ENCODE peak calls at places on chromosomes 6 and 20, in four cellular contexts. C is GM12878, M is H1, I is HepG2. J is an unnamed sample.

GRCh38 chr6:134177753-134178229 is 125.4 kb upstream of the SLC2A12 start:
- DNase-seq in C (no peak), M (no peak), I (peak), J (no peak)

GRCh38 chr6:20952605-20953004 is 418.3 kb downstream of the CDKAL1 start:
- DNase-seq in C (no peak), I (peak), M (no peak), J (no peak)

GRCh38 chr20:10877345-10877744 is 203.5 kb upstream of the JAG1 start:
- DNase-seq in C (no peak), M (no peak), I (no peak), J (no peak)

GRCh38 chr6:147142684-147143245 is 61.5 kb upstream of the STXBP5 start:
- DNase-seq in C (no peak), I (no peak), M (no peak), J (no peak)

GRCh38 chr20:58652606-58653303 is 1.7 kb downstream of the STX16 start:
- DNase-seq in I (no peak), C (no peak), M (no peak), J (no peak)

GRCh38 chr6:134060491-134061106 is 8.2 kb upstream of the SLC2A12 start:
- DNase-seq in C (no peak), I (peak), M (no peak), J (no peak)

GRCh38 chr6:27078734-27079357 is 168.7 kb upstream of the PRSS16 start:
- DNase-seq in C (peak), I (peak), M (peak), J (peak)

GRCh38 chr6:142400495-142400894 is 98.7 kb downstream of the ADGRG6 start:
- DNase-seq in C (no peak), I (no peak), M (no peak), J (no peak)

GRCh38 chr6:155075938-155076337 is 80.8 kb downstream of the TIAM2 start:
- DNase-seq in I (no peak), C (no peak), M (no peak), J (no peak)

GRCh38 chr20:23407770-23408467 is 13.4 kb downstream of the NAPB start:
- DNase-seq in M (no peak), I (no peak), C (no peak), J (no peak)

GRCh38 chr20:33971147-33971775 is 22.4 kb upstream of the RALY start:
- DNase-seq in M (no peak), C (no peak), I (no peak), J (no peak)

GRCh38 chr20:23800865-23801264 is 25.7 kb downstream of the CST2 start:
- DNase-seq in I (no peak), M (no peak), C (no peak), J (no peak)

GRCh38 chr20:45426621-45427020 is 10.7 kb downstream of the PIGT start:
- DNase-seq in I (no peak), C (no peak), M (no peak), J (no peak)
- TF ChIP-seq YY1 in I (no peak), C (no peak), M (no peak), J (no peak)

DNA sequence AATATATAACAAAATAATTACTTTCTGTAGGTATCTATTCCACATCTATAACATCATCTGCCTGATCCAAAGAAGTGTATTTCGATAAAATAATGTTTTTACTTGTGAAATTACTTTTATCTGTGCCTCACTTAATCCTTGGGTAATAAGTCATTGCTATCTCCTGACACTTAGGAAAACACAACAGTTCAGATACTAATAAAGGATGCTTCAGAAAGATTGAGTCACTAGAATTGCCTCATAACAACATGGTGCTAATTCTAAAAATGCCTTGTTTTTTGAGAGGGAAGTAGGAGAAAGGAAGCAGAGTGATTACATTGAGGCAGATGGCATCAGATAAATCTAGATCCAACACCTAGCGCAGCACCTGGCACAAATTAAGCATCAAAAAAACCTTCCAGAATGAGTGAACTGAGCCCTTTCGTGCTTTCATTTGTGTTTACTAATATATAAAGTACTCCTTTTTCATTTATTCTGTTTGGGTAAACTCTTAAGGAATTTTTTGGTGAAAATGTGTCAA is 69.0 kb downstream of the NCOA7 start:
- DNase-seq in I (no peak), C (no peak), M (no peak), J (no peak)
- TF ChIP-seq SUZ12 in I (no peak), C (no peak), M (no peak), J (no peak)

DNA sequence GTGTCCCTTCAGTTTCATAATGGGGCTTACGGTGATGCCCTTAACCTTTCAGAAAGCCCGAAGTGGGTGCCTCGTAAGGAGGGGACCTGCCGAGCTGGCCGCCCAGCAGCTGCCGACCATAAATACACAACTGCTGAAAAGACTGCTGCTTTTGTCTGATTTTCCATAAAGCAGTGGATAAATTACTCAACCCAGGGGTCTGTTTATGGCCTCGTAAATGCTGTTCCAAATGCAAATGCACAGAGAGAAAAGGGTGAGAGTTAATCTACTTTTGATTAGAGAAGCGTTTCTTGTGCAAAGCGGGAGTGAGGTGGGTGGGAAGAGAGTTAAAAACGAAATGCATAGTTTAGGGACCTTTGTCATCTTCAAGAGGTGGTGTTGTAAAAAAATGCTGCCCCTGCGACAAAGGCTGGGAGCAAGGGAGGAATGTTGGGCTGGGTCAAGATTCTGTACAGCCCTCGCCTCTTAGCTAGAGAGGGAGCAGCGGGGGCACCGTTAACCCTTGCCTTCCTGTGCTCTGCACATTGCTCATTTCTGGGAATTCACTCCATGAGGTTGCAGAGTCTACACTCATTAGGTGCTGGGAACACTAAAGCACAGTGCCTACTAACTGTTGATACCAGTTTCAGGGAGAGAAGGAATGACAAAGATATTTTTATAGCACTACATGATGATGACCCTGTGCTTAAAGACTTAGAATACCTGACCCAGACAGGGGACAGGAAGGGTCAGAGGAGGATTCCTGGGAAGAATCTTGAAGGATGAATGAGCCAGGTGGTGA is 111.9 kb upstream of the MTHFD1L start:
- DNase-seq in C (no peak), M (peak), I (no peak), J (peak)
- TF ChIP-seq YY1 in C (no peak), M (no peak), I (no peak), J (no peak)

DNA sequence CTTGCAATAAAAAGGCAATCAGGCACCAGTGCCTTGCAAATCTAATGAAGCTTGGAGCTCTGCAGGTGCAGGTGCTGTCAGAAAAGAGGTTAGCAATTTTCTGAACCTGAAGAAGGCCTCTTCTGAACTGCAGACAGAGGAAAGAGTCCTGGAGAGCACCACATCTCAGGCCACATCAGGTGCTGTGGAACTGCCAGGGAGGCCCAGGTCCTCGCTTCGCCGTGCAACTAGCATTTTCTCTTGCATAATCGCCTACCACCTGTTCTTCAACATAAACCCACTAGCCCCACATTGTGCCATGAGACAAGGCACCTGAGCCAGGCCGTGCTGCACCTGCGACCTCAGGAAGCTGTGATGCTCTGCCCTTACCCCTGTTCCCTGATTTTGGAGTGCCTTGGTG is 187.6 kb downstream of the DTNBP1 start:
- DNase-seq in C (no peak), M (no peak), I (no peak), J (no peak)
- TF ChIP-seq SUZ12 in C (no peak), M (no peak), I (no peak), J (no peak)

GRCh38 chr20:41342474-41343464 is 2.1 kb downstream of the LPIN3 start:
- DNase-seq in I (no peak), C (no peak), M (no peak), J (no peak)

GRCh38 chr20:41345729-41346067 is 5.1 kb downstream of the LPIN3 start:
- DNase-seq in M (no peak), C (no peak), I (no peak), J (no peak)

GRCh38 chr20:41347523-41348429 is 7.2 kb downstream of the LPIN3 start:
- DNase-seq in I (no peak), C (no peak), M (no peak), J (no peak)

GRCh38 chr20:41344938-41345728 is 4.5 kb downstream of the LPIN3 start:
- DNase-seq in I (no peak), M (no peak), C (no peak), J (no peak)

GRCh38 chr20:41344477-41344876 is 3.9 kb downstream of the LPIN3 start:
- DNase-seq in C (no peak), M (no peak), I (no peak), J (no peak)
- TF ChIP-seq YY1 in C (no peak), M (no peak), I (no peak), J (no peak)

DNA sequence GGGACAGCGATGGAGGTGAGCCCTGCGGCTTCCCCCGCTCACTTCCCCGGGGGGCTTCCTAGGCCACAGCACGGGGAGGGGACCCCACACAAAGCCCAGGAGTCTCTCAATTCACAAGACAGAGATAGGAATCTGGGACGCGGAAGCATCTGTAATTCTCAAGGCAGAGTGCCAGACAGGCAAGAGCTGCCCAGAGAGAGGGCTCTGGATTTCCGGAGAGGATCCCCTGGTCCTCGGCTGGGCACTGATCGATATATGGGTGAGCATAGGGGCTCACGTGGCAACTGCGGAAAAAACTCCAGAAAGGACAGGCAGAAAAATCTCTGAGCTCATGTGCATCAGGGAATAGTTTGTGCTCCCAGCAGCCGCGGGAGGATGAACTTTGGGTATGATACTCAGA is 296.2 kb downstream of the NRN1 start:
- DNase-seq in C (no peak), M (no peak), I (no peak), J (no peak)
- TF ChIP-seq SUZ12 in C (no peak), M (no peak), I (no peak), J (no peak)

DNA sequence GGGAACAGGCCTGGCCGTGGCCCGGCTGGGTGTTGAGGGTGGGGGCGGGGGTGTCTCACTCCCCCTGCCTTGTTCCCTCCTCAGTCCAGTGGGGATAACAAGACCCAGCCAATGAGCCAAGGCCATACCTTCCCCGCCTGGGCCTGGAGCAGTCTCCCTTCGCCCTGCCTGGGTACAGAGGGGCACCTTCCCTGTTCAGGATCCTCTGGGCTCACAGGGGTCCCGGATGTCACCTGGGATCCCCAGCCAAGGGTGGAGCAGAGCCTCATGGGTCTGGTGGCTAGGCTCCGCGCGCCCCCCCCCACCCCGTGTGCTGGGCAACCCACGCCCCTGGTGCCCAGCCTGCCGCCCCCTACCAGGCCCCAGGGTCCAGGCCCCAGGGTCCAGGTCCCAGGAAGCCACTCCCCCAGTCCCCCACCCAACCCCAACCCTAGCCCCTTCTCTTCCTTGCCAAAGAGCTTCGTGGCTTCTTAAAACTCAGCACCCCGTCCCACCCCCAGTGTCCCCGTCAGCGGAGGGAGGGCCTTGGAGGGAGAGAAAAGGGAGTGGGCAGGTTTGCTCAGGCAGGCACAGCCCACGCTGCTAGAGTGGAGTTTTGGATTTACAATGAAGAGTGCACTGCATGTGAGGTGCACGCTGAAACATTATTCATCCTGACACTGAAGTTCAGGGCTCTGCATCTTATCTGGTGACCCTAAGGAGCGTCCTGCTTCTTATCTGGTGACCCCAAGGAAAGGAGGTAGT is 11.8 kb downstream of the HRH3 start:
- DNase-seq in M (no peak), C (no peak), I (no peak), J (no peak)
- TF ChIP-seq YY1 in M (no peak), C (no peak), I (no peak), J (no peak)

GRCh38 chr6:85463621-85464259 is 13.9 kb downstream of the NT5E start:
- DNase-seq in M (no peak), C (no peak), I (no peak), J (no peak)

GRCh38 chr6:85464722-85465150 is 14.9 kb downstream of the NT5E start:
- DNase-seq in C (no peak), I (no peak), M (no peak), J (no peak)

GRCh38 chr6:85462673-85463072 is 12.8 kb downstream of the NT5E start:
- DNase-seq in I (no peak), C (no peak), M (no peak), J (no peak)

GRCh38 chr6:85465762-85466161 is 15.9 kb downstream of the NT5E start:
- DNase-seq in M (no peak), C (no peak), I (no peak), J (no peak)

DNA sequence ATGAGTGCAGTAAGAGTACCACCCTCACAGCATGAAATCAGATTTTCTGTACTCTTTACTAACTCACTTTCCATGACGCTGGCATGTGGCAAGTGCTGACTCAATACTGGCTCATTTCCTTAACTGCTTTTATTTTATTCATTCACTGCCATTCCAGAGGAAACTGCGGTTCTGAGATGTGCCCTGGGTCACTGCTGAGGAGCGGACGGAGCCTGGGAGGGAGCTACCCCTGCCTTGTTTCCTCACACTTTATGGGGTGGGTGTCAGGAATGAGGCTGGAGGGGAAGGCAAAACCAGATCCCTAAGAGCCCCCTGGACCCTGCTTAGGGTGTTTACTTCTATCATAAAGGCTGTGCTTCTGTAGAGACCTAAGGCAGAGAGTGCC is 14.4 kb downstream of the NT5E start:
- DNase-seq in C (no peak), I (no peak), M (no peak), J (no peak)
- TF ChIP-seq SUZ12 in C (no peak), I (no peak), M (no peak), J (no peak)

J was measured in NT2/D1.